ENCODE peak calls at places on chromosomes 12 and 14, in seven cellular contexts. One of them, this sample, is unnamed.

GRCh38 chr14:99344051-99344450 is 72.1 kb upstream of the BCL11B start:
- DNase-seq in AG04450: no peak
- DNase-seq in psoas muscle: no peak
- DNase-seq in astrocyte of the cerebellum: no peak
- DNase-seq in GM13977: no peak
- DNase-seq in cardiac muscle cell: no peak
- DNase-seq in esophagus squamous epithelium: no peak
- DNase-seq in this sample: no peak

GRCh38 chr12:85708775-85709174 is 127.4 kb downstream of the RASSF9 start:
- DNase-seq in cardiac muscle cell: no peak
- DNase-seq in psoas muscle: no peak
- DNase-seq in AG04450: no peak
- DNase-seq in GM13977: no peak
- DNase-seq in esophagus squamous epithelium: no peak
- DNase-seq in astrocyte of the cerebellum: no peak
- DNase-seq in this sample: no peak

GRCh38 chr14:75452324-75452723 is 24.5 kb downstream of the JDP2 start:
- DNase-seq in esophagus squamous epithelium: no peak
- DNase-seq in psoas muscle: peak
- DNase-seq in AG04450: no peak
- DNase-seq in GM13977: no peak
- DNase-seq in astrocyte of the cerebellum: no peak
- DNase-seq in cardiac muscle cell: peak
- DNase-seq in this sample: no peak

GRCh38 chr12:132899033-132899432 is 11.6 kb upstream of the CHFR start:
- DNase-seq in astrocyte of the cerebellum: no peak
- DNase-seq in esophagus squamous epithelium: no peak
- DNase-seq in AG04450: no peak
- DNase-seq in cardiac muscle cell: no peak
- DNase-seq in psoas muscle: no peak
- DNase-seq in GM13977: no peak
- DNase-seq in this sample: no peak

GRCh38 chr12:115450017-115450416 is 766.0 kb upstream of the TBX3 start:
- DNase-seq in AG04450: no peak
- DNase-seq in esophagus squamous epithelium: no peak
- DNase-seq in cardiac muscle cell: no peak
- DNase-seq in psoas muscle: no peak
- DNase-seq in astrocyte of the cerebellum: no peak
- DNase-seq in GM13977: no peak
- DNase-seq in this sample: no peak

GRCh38 chr12:29794869-29795268 is 11.1 kb upstream of the TMTC1 start:
- DNase-seq in AG04450: no peak
- DNase-seq in cardiac muscle cell: no peak
- DNase-seq in astrocyte of the cerebellum: no peak
- DNase-seq in esophagus squamous epithelium: no peak
- DNase-seq in GM13977: no peak
- DNase-seq in psoas muscle: no peak
- DNase-seq in this sample: no peak

GRCh38 chr12:16475521-16475920 is 128.1 kb downstream of the MGST1 start:
- DNase-seq in esophagus squamous epithelium: no peak
- DNase-seq in AG04450: no peak
- DNase-seq in GM13977: no peak
- DNase-seq in cardiac muscle cell: no peak
- DNase-seq in psoas muscle: no peak
- DNase-seq in astrocyte of the cerebellum: no peak
- DNase-seq in this sample: no peak

GRCh38 chr14:99234982-99235491 is 37.0 kb downstream of the BCL11B start:
- DNase-seq in psoas muscle: no peak
- DNase-seq in cardiac muscle cell: no peak
- DNase-seq in astrocyte of the cerebellum: no peak
- DNase-seq in GM13977: no peak
- DNase-seq in esophagus squamous epithelium: no peak
- DNase-seq in AG04450: no peak
- DNase-seq in this sample: no peak

GRCh38 chr14:81169711-81170103 is 51.1 kb downstream of the GTF2A1 start:
- DNase-seq in AG04450: no peak
- DNase-seq in psoas muscle: peak
- DNase-seq in esophagus squamous epithelium: no peak
- DNase-seq in astrocyte of the cerebellum: no peak
- DNase-seq in GM13977: no peak
- DNase-seq in cardiac muscle cell: peak
- DNase-seq in this sample: no peak

GRCh38 chr14:82447586-82447985 is 913.9 kb upstream of the SEL1L start:
- DNase-seq in GM13977: no peak
- DNase-seq in psoas muscle: no peak
- DNase-seq in AG04450: no peak
- DNase-seq in esophagus squamous epithelium: no peak
- DNase-seq in cardiac muscle cell: no peak
- DNase-seq in astrocyte of the cerebellum: no peak
- DNase-seq in this sample: no peak

GRCh38 chr14:61671086-61671485 is 24.2 kb upstream of the HIF1A start:
- DNase-seq in cardiac muscle cell: peak
- DNase-seq in AG04450: no peak
- DNase-seq in psoas muscle: no peak
- DNase-seq in GM13977: peak
- DNase-seq in astrocyte of the cerebellum: no peak
- DNase-seq in esophagus squamous epithelium: no peak
- DNase-seq in this sample: no peak

GRCh38 chr14:101458536-101459391 is 102.5 kb upstream of the DIO3 start:
- DNase-seq in esophagus squamous epithelium: no peak
- DNase-seq in psoas muscle: no peak
- DNase-seq in cardiac muscle cell: no peak
- DNase-seq in AG04450: no peak
- DNase-seq in GM13977: no peak
- DNase-seq in astrocyte of the cerebellum: no peak
- DNase-seq in this sample: no peak

GRCh38 chr14:67031920-67032774 is 157.1 kb upstream of the GARIN2 start:
- DNase-seq in esophagus squamous epithelium: no peak
- DNase-seq in psoas muscle: no peak
- DNase-seq in cardiac muscle cell: no peak
- DNase-seq in AG04450: no peak
- DNase-seq in GM13977: no peak
- DNase-seq in astrocyte of the cerebellum: no peak
- DNase-seq in this sample: no peak

GRCh38 chr12:25689996-25690501 is 137.0 kb upstream of the LMNTD1 start:
- DNase-seq in cardiac muscle cell: peak
- DNase-seq in GM13977: no peak
- DNase-seq in AG04450: no peak
- DNase-seq in astrocyte of the cerebellum: no peak
- DNase-seq in esophagus squamous epithelium: no peak
- DNase-seq in psoas muscle: no peak
- DNase-seq in this sample: no peak

GRCh38 chr14:28901631-28902030 is 135.0 kb downstream of the FOXG1 start:
- DNase-seq in GM13977: no peak
- DNase-seq in astrocyte of the cerebellum: no peak
- DNase-seq in psoas muscle: no peak
- DNase-seq in AG04450: no peak
- DNase-seq in cardiac muscle cell: no peak
- DNase-seq in esophagus squamous epithelium: no peak
- DNase-seq in this sample: no peak

GRCh38 chr12:114687802-114688201 is 3.8 kb upstream of the TBX3 start:
- DNase-seq in GM13977: no peak
- DNase-seq in astrocyte of the cerebellum: no peak
- DNase-seq in AG04450: no peak
- DNase-seq in esophagus squamous epithelium: no peak
- DNase-seq in psoas muscle: no peak
- DNase-seq in cardiac muscle cell: no peak
- DNase-seq in this sample: no peak

GRCh38 chr14:65101631-65102440 is 481 bp downstream of the MAX start:
- DNase-seq in GM13977: no peak
- DNase-seq in AG04450: no peak
- DNase-seq in cardiac muscle cell: no peak
- DNase-seq in psoas muscle: peak
- DNase-seq in astrocyte of the cerebellum: no peak
- DNase-seq in esophagus squamous epithelium: no peak
- DNase-seq in this sample: no peak

DNA sequence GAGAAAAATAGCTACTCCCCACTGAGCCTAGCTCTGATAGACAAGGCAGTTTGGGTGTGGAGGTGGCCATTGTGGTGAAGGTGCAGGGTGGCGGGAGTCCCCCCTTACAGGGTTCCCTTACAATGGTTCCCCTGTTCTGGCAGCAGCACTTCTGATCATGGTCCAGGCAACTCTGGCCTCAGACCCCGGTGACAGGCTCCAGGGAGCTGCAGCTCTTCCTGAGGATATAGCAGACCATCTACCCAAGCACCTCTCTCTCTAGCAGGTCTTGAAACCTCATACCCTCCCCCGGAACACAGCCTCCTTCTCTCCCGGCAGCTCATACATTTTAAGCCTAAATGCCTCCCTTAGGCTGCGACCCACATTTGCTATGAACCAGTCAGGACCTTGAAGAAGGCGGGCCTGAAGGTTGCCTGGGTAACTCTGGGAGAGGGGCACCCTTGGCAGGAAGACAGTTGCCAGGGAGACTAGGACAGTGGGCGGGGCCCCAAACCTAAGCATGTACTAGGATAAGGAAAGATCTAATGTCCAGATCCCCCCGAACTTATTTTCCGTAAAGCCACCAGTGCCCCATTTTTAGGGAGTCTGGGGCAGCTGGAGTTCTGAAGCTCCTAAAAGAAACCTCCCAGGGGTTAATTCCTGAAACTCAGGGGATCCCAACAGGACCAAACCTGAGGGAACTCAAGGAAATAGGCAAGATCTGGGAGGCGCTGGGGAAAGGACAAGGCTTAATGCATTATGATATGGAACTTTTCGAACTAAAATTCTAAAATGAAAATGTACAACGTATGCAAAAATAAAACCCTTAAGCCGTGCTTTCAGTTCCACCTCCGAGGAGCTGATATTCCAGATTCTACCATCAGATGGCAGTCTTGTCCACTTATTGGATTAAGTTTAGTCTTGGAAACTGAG is 4.6 kb upstream of the GDF11 start:
- DNase-seq in AG04450: no peak
- DNase-seq in astrocyte of the cerebellum: peak
- DNase-seq in cardiac muscle cell: peak
- DNase-seq in esophagus squamous epithelium: peak
- DNase-seq in GM13977: peak
- DNase-seq in psoas muscle: peak
- DNase-seq in this sample: peak
- TF ChIP-seq CTCF in AG04450: peak
- TF ChIP-seq CTCF in astrocyte of the cerebellum: peak
- TF ChIP-seq CTCF in cardiac muscle cell: peak
- TF ChIP-seq CTCF in esophagus squamous epithelium: peak
- TF ChIP-seq CTCF in GM13977: peak
- TF ChIP-seq CTCF in psoas muscle: peak
- TF ChIP-seq CTCF in this sample: peak

GRCh38 chr12:120977531-120978295 is 630 bp upstream of the HNF1A start:
- DNase-seq in esophagus squamous epithelium: no peak
- DNase-seq in astrocyte of the cerebellum: no peak
- DNase-seq in cardiac muscle cell: no peak
- DNase-seq in psoas muscle: no peak
- DNase-seq in AG04450: no peak
- DNase-seq in GM13977: no peak
- DNase-seq in this sample: no peak

GRCh38 chr12:120970310-120970709 is 8.0 kb upstream of the HNF1A start:
- DNase-seq in cardiac muscle cell: no peak
- DNase-seq in astrocyte of the cerebellum: no peak
- DNase-seq in psoas muscle: no peak
- DNase-seq in GM13977: no peak
- DNase-seq in AG04450: no peak
- DNase-seq in esophagus squamous epithelium: no peak
- DNase-seq in this sample: no peak

GRCh38 chr12:120978296-120979219 is at the start of gene HNF1A:
- DNase-seq in GM13977: no peak
- DNase-seq in psoas muscle: no peak
- DNase-seq in AG04450: no peak
- DNase-seq in esophagus squamous epithelium: no peak
- DNase-seq in astrocyte of the cerebellum: no peak
- DNase-seq in cardiac muscle cell: no peak
- DNase-seq in this sample: no peak

GRCh38 chr12:120971299-120972180 is 6.8 kb upstream of the HNF1A start:
- DNase-seq in cardiac muscle cell: peak
- DNase-seq in astrocyte of the cerebellum: peak
- DNase-seq in AG04450: peak
- DNase-seq in psoas muscle: no peak
- DNase-seq in esophagus squamous epithelium: no peak
- DNase-seq in GM13977: peak
- DNase-seq in this sample: peak

DNA sequence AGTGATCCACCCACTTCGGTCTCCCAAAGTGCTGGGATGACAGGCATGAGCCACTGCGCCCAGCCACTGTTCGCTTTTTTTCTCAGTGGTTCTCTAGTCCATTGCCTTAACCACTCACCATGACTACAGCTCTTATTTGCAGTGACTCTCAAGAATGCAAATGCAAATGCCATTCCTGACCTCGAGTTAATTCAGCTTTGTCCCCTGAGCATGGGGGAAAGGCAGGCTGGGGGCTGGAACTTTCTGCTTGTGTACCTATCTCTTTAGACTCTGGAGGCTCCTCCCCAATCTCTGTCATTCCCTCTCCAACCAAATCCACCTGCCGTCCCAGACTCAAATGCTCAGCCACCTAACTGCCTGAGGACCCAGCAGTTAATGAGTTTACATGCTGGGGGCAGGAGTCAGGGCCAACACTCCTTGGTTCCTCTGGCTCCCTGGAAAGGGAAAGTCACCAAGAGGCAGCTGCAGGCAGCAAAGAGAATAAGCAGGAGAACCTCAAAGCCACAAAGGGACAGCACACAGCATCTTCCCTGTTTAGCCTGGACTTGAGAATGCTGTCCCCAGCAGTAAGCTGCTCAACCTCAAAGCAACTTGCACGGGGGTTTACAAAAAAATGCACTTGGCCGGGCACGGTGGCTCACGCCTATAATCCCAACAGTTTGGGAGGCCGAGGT is 5.3 kb upstream of the HNF1A start:
- DNase-seq in AG04450: no peak
- DNase-seq in esophagus squamous epithelium: no peak
- DNase-seq in astrocyte of the cerebellum: no peak
- DNase-seq in GM13977: no peak
- DNase-seq in psoas muscle: no peak
- DNase-seq in cardiac muscle cell: no peak
- DNase-seq in this sample: peak
- TF ChIP-seq CTCF in AG04450: no peak
- TF ChIP-seq CTCF in esophagus squamous epithelium: no peak
- TF ChIP-seq CTCF in astrocyte of the cerebellum: no peak
- TF ChIP-seq CTCF in GM13977: no peak
- TF ChIP-seq CTCF in psoas muscle: no peak
- TF ChIP-seq CTCF in cardiac muscle cell: no peak
- TF ChIP-seq CTCF in this sample: no peak

DNA sequence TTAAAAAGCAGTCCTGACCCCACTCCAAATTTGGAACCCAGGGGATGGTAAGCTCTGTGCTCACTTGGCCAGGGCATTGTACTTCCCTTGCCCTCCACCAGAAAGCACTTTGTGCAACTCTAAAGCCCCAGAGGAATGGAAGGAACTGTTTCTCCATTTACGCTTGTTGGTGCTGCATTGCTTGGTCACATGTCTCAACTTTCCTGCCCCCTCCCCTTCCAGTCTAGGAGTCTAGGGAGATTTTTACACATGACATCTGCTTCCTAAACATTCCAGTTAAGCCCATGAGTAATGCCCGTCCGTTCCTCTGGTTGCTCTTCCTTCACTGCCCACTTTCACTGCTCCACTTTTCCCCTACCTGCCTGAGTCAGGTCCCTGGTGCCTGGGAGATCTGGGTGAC is 92.6 kb upstream of the MAP1LC3B2 start:
- DNase-seq in cardiac muscle cell: peak
- DNase-seq in astrocyte of the cerebellum: no peak
- DNase-seq in GM13977: no peak
- DNase-seq in esophagus squamous epithelium: no peak
- DNase-seq in AG04450: peak
- DNase-seq in psoas muscle: no peak
- DNase-seq in this sample: no peak
- TF ChIP-seq CTCF in cardiac muscle cell: no peak
- TF ChIP-seq CTCF in astrocyte of the cerebellum: no peak
- TF ChIP-seq CTCF in GM13977: no peak
- TF ChIP-seq CTCF in esophagus squamous epithelium: no peak
- TF ChIP-seq CTCF in AG04450: no peak
- TF ChIP-seq CTCF in psoas muscle: no peak
- TF ChIP-seq CTCF in this sample: peak

GRCh38 chr12:69359531-69360347 is at the start of gene YEATS4:
- DNase-seq in AG04450: peak
- DNase-seq in astrocyte of the cerebellum: peak
- DNase-seq in esophagus squamous epithelium: peak
- DNase-seq in psoas muscle: peak
- DNase-seq in GM13977: peak
- DNase-seq in cardiac muscle cell: peak
- DNase-seq in this sample: peak
- TF ChIP-seq CTCF in AG04450: no peak
- TF ChIP-seq CTCF in astrocyte of the cerebellum: no peak
- TF ChIP-seq CTCF in esophagus squamous epithelium: peak
- TF ChIP-seq CTCF in psoas muscle: no peak
- TF ChIP-seq CTCF in GM13977: no peak
- TF ChIP-seq CTCF in cardiac muscle cell: no peak
- TF ChIP-seq CTCF in this sample: no peak